ENCODE peak calls at places on chromosomes 5 and 9, in four cellular contexts. Y is HEK293T, V is K562, E is HepG2. T is an unnamed sample.
A peak's percentile ranks its signal among the peaks of the same experiment; 100 is the strongest.

GRCh38 chr5:77167695-77168111 is 42.8 kb upstream of the PDE8B start:
- DNase-seq in Y (no peak), V (no peak), E (no peak), T (no peak)

GRCh38 chr5:50447228-50447627 is 6.1 kb upstream of the EMB start:
- DNase-seq in Y (no peak), V (no peak), E (no peak), T (no peak)

GRCh38 chr5:73135429-73136276 is 15.3 kb downstream of the TMEM171 start:
- DNase-seq in Y (peak; percentile 45), V (peak; percentile 53), E (peak; percentile 18), T (peak; percentile 36)

GRCh38 chr5:116159006-116159405 is 74.2 kb downstream of the COMMD10 start:
- DNase-seq in Y (no peak), V (no peak), E (no peak), T (no peak)

GRCh38 chr9:132631280-132631679 is 38.5 kb downstream of the DDX31 start:
- DNase-seq in Y (no peak), V (no peak), E (no peak), T (no peak)

GRCh38 chr5:80190960-80191359 is 64.9 kb downstream of the SERINC5 start:
- DNase-seq in Y (no peak), V (no peak), E (no peak), T (no peak)

GRCh38 chr5:135062216-135063055 is 28.4 kb upstream of the PITX1 start:
- DNase-seq in Y (no peak), V (no peak), E (no peak), T (no peak)

GRCh38 chr9:109641079-109641659 is 138.8 kb upstream of the PALM2AKAP2 start:
- DNase-seq in Y (peak; percentile 20), V (no peak), E (no peak), T (no peak)

GRCh38 chr9:6443661-6444060 is 30.7 kb downstream of the UHRF2 start:
- DNase-seq in Y (no peak), V (no peak), E (no peak), T (no peak)

GRCh38 chr5:133314086-133314485 is 262.3 kb downstream of the HSPA4 start:
- DNase-seq in Y (no peak), V (no peak), E (no peak), T (no peak)

GRCh38 chr5:109413463-109413862 is 3.7 kb upstream of the PJA2 start:
- DNase-seq in Y (no peak), V (no peak), E (peak; percentile 9), T (no peak)

GRCh38 chr5:101153526-101153925 is 250.4 kb upstream of the ST8SIA4 start:
- DNase-seq in Y (no peak), V (no peak), E (no peak), T (no peak)

GRCh38 chr9:121707477-121708424 is 56.3 kb downstream of the DAB2IP start:
- DNase-seq in Y (no peak), V (no peak), E (no peak), T (no peak)

GRCh38 chr5:74956278-74956677 is 90.1 kb upstream of the FAM169A start:
- DNase-seq in Y (no peak), V (no peak), E (no peak), T (no peak)

GRCh38 chr5:122056913-122057312 is 21.1 kb downstream of the LOX start:
- DNase-seq in Y (no peak), V (no peak), E (no peak), T (no peak)

GRCh38 chr5:169686137-169686536 is 49.1 kb downstream of the DOCK2 start:
- DNase-seq in Y (no peak), V (no peak), E (no peak), T (no peak)

GRCh38 chr5:160167623-160168165 is 48.4 kb upstream of the PWWP2A start:
- DNase-seq in Y (no peak), V (peak; percentile 4), E (peak; percentile 61), T (no peak)

GRCh38 chr5:151612689-151613427 is 21.7 kb upstream of the FAT2 start:
- DNase-seq in Y (no peak), V (no peak), E (no peak), T (no peak)

GRCh38 chr9:99000480-99001395 is 57.0 kb downstream of the COL15A1 start:
- DNase-seq in Y (peak; percentile 49), V (peak; percentile 63), E (peak; percentile 17), T (no peak)
- TF ChIP-seq ELF4 in Y (no peak), V (no peak), E (no peak), T (no peak)

GRCh38 chr5:143195496-143195895 is 208.0 kb downstream of the NR3C1 start:
- DNase-seq in Y (no peak), V (no peak), E (no peak), T (no peak)
- TF ChIP-seq ELF4 in Y (no peak), V (no peak), E (no peak), T (no peak)

GRCh38 chr9:137688725-137689124 is 69.9 kb downstream of the EHMT1 start:
- DNase-seq in Y (no peak), V (no peak), E (peak; percentile 79), T (no peak)
- TF ChIP-seq ELF4 in Y (no peak), V (no peak), E (no peak), T (no peak)

GRCh38 chr9:129415031-129415953 is 205.6 kb downstream of the C9orf50 start:
- DNase-seq in Y (no peak), V (peak; percentile 39), E (peak; percentile 47), T (no peak)

GRCh38 chr9:129419382-129419899 is 201.5 kb downstream of the C9orf50 start:
- DNase-seq in Y (no peak), V (no peak), E (no peak), T (no peak)

GRCh38 chr9:129415954-129416651 is 204.8 kb downstream of the C9orf50 start:
- DNase-seq in Y (no peak), V (no peak), E (no peak), T (no peak)

GRCh38 chr9:129418451-129418850 is 202.4 kb downstream of the C9orf50 start:
- DNase-seq in Y (no peak), V (no peak), E (no peak), T (no peak)

DNA sequence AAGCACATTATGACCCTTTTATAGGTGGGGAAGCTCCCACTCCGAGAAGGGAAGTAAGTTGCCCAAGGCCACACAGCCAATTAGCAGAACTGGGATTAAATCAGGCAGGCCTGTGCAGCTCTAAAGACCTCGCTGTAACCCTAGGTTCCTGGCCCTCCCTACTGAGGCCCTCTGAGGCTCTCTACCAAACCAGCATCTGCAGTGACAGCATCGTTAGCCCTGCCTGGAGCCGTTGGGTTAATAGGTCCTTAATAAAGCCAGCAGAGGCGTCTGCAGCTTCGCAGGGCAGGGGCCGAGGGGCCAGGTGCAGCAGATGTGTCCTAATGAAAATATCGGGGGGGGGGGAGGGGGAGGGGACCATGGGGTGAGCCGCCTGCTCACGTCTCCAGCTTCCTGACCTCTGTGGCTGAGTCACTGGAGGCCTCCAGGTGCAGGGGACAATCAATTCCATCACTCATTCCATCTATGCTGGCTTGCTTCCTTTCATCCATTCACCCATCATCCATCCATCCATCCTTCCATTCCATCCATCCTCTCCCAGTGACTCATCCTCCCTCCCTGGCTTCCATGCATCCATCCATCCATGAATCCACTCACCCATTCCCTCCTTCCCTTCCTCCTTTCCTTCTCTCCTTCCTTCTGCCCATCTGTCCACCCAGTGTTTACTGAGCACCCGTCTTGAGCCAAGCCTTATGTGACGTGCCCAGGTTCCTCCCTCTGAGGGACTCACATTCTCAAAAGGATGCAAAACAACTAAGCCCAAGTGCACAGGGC is 203.9 kb downstream of the C9orf50 start:
- DNase-seq in Y (no peak), V (no peak), E (no peak), T (no peak)
- TF ChIP-seq ELF4 in Y (no peak), V (no peak), E (no peak), T (no peak)

DNA sequence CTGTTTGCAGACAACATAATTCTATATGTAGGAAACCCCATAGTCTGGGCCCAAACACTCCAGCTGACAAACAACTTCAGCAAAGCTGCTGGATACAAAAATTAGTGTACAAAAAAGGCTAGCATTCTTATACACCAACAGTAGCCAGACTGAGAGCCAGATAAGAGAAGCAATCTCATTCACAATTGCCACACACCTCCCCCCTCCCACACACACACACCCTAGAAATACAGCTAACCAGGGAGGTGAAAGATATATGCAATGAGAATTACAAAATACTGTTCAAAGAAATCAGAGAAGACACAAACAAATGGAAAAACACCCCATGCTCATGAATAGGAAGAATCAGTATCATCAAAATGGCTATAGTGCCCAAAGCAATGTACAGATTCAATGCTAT is 9.1 kb downstream of the MTREX start:
- DNase-seq in Y (no peak), V (no peak), E (no peak), T (no peak)
- TF ChIP-seq ELF4 in Y (no peak), V (no peak), E (no peak), T (no peak)

T was measured in WTC11.